ENCODE peak calls at places on chromosomes 6 and 20, in nine cellular contexts. S is retina; O is posterior cingulate gyrus; V is left lung; A is neuronal stem cell; W is dorsolateral prefrontal cortex; F is stimulated activated CD4-positive, alpha-beta T cell treated with anti-CD3 and anti-CD28 coated beads, Interleukin-1b, Interleukin-23, amount 100 ng/mL, for 24 hours; E is GM13976; P is NCI-H446. Y is an unnamed sample.
A peak's percentile ranks its signal among the peaks of the same experiment; 100 is the strongest.

GRCh38 chr20:24632581-24632980 is 163.2 kb downstream of the SYNDIG1 start:
- DNase-seq in S (no peak), E (no peak), P (no peak), V (no peak), W (no peak), O (no peak), F (no peak), A (no peak), Y (no peak)

GRCh38 chr6:628772-629171 is 28.1 kb downstream of the HUS1B start:
- DNase-seq in A (no peak), P (no peak), S (no peak), F (no peak), O (no peak), W (no peak), V (no peak), E (peak; percentile 36), Y (no peak)

GRCh38 chr6:134122775-134123174 is 70.4 kb upstream of the SLC2A12 start:
- DNase-seq in S (no peak), F (no peak), E (no peak), V (no peak), P (no peak), O (no peak), A (no peak), W (no peak), Y (no peak)

GRCh38 chr6:6657085-6657819 is 68.7 kb downstream of the LY86 start:
- DNase-seq in W (no peak), A (no peak), O (no peak), F (no peak), E (no peak), P (no peak), S (no peak), V (no peak), Y (no peak)

GRCh38 chr6:42179956-42180335 is 6.8 kb downstream of the GUCA1A start:
- DNase-seq in E (no peak), V (no peak), W (no peak), F (no peak), P (no peak), A (no peak), O (no peak), S (no peak), Y (no peak)

GRCh38 chr6:146909886-146910285 is 294.3 kb upstream of the STXBP5 start:
- DNase-seq in S (no peak), F (no peak), P (no peak), O (no peak), A (no peak), E (no peak), W (no peak), V (no peak), Y (no peak)

GRCh38 chr6:168988801-168989200 is 264.8 kb downstream of the THBS2 start:
- DNase-seq in F (no peak), W (no peak), V (no peak), E (no peak), O (no peak), S (no peak), P (no peak), A (no peak), Y (no peak)

GRCh38 chr20:50436052-50436656 is 74.0 kb upstream of the PTPN1 start:
- DNase-seq in O (no peak), S (no peak), E (no peak), A (no peak), F (no peak), W (no peak), V (no peak), P (no peak), Y (no peak)

GRCh38 chr20:51697119-51697826 is 70.9 kb downstream of the ATP9A start:
- DNase-seq in A (no peak), F (no peak), E (no peak), O (no peak), V (no peak), P (no peak), W (no peak), S (no peak), Y (no peak)

GRCh38 chr6:79605968-79606764 is 25.0 kb upstream of the SH3BGRL2 start:
- DNase-seq in P (no peak), W (no peak), A (no peak), E (no peak), O (no peak), S (no peak), V (no peak), F (no peak), Y (no peak)

GRCh38 chr20:3547906-3548305 is 77.1 kb downstream of the ATRN start:
- DNase-seq in F (no peak), E (no peak), P (no peak), W (no peak), S (no peak), O (no peak), A (no peak), V (no peak), Y (no peak)

GRCh38 chr20:14709439-14709838 is 372.0 kb upstream of the FLRT3 start:
- DNase-seq in A (no peak), V (no peak), F (no peak), O (no peak), P (no peak), S (no peak), W (no peak), E (no peak), Y (no peak)

GRCh38 chr6:157089258-157089657 is 234.1 kb downstream of the TMEM242 start:
- DNase-seq in F (no peak), O (no peak), E (no peak), P (no peak), A (peak; percentile 72), W (no peak), S (peak; percentile 47), V (no peak), Y (peak; percentile 82)

GRCh38 chr6:161366301-161366953 is 92.6 kb upstream of the AGPAT4 start:
- DNase-seq in V (no peak), O (no peak), P (no peak), A (no peak), S (no peak), W (no peak), F (no peak), E (no peak), Y (no peak)

Y was measured in HAP-1.